ENCODE peak calls at places on chromosomes 11 and 22, in ten cellular contexts. One of them, this sample, is unnamed.

GRCh38 chr11:88552377-88553029 is 215.0 kb upstream of the CTSC start:
- DNase-seq in ovary: no peak
- DNase-seq in A549: peak; percentile 41
- DNase-seq in uterus: no peak
- DNase-seq in transverse colon: peak; percentile 42
- DNase-seq in body of pancreas: peak; percentile 16
- DNase-seq in H1: peak; percentile 72
- DNase-seq in prostate gland: no peak
- DNase-seq in HCT116: peak; percentile 48
- DNase-seq in spleen: peak; percentile 76
- DNase-seq in this sample: peak; percentile 61

GRCh38 chr11:124082371-124082770 is 32.9 kb upstream of the VWA5A start:
- DNase-seq in ovary: no peak
- DNase-seq in A549: no peak
- DNase-seq in uterus: no peak
- DNase-seq in transverse colon: no peak
- DNase-seq in body of pancreas: no peak
- DNase-seq in H1: no peak
- DNase-seq in prostate gland: no peak
- DNase-seq in HCT116: no peak
- DNase-seq in spleen: no peak
- DNase-seq in this sample: no peak

GRCh38 chr22:48594757-48595510 is 1232.7 kb downstream of the BRD1 start:
- DNase-seq in ovary: no peak
- DNase-seq in A549: no peak
- DNase-seq in uterus: no peak
- DNase-seq in transverse colon: no peak
- DNase-seq in body of pancreas: no peak
- DNase-seq in H1: no peak
- DNase-seq in prostate gland: no peak
- DNase-seq in HCT116: no peak
- DNase-seq in spleen: no peak
- DNase-seq in this sample: no peak

GRCh38 chr11:94656968-94657367 is 89.8 kb downstream of the PIWIL4 start:
- DNase-seq in ovary: no peak
- DNase-seq in A549: no peak
- DNase-seq in uterus: no peak
- DNase-seq in transverse colon: no peak
- DNase-seq in body of pancreas: no peak
- DNase-seq in H1: no peak
- DNase-seq in prostate gland: no peak
- DNase-seq in HCT116: no peak
- DNase-seq in spleen: no peak
- DNase-seq in this sample: no peak

GRCh38 chr11:69744435-69744834 is 30.7 kb downstream of the FGF4 start:
- DNase-seq in ovary: no peak
- DNase-seq in A549: no peak
- DNase-seq in uterus: no peak
- DNase-seq in transverse colon: no peak
- DNase-seq in body of pancreas: no peak
- DNase-seq in H1: no peak
- DNase-seq in prostate gland: no peak
- DNase-seq in HCT116: no peak
- DNase-seq in spleen: no peak
- DNase-seq in this sample: no peak

GRCh38 chr11:117062503-117062902 is 35.7 kb downstream of the SIK3 start:
- DNase-seq in ovary: no peak
- DNase-seq in A549: no peak
- DNase-seq in uterus: no peak
- DNase-seq in transverse colon: no peak
- DNase-seq in body of pancreas: no peak
- DNase-seq in H1: no peak
- DNase-seq in prostate gland: no peak
- DNase-seq in HCT116: no peak
- DNase-seq in spleen: no peak
- DNase-seq in this sample: no peak

GRCh38 chr22:44701824-44702478 is at the start of gene PRR5:
- DNase-seq in ovary: peak; percentile 86
- DNase-seq in A549: peak; percentile 33
- DNase-seq in uterus: peak; percentile 69
- DNase-seq in transverse colon: peak; percentile 84
- DNase-seq in body of pancreas: peak; percentile 85
- DNase-seq in H1: peak; percentile 81
- DNase-seq in prostate gland: peak; percentile 68
- DNase-seq in HCT116: peak; percentile 51
- DNase-seq in spleen: peak; percentile 97
- DNase-seq in this sample: peak; percentile 84

GRCh38 chr11:92451081-92451480 is 226.5 kb downstream of the FAT3 start:
- DNase-seq in ovary: no peak
- DNase-seq in A549: no peak
- DNase-seq in uterus: no peak
- DNase-seq in transverse colon: no peak
- DNase-seq in body of pancreas: no peak
- DNase-seq in H1: no peak
- DNase-seq in prostate gland: no peak
- DNase-seq in HCT116: no peak
- DNase-seq in spleen: no peak
- DNase-seq in this sample: no peak

GRCh38 chr11:1869427-1870325 is 16.8 kb downstream of the LSP1 start:
- DNase-seq in ovary: no peak
- DNase-seq in A549: peak; percentile 79
- DNase-seq in uterus: peak; percentile 64
- DNase-seq in transverse colon: no peak
- DNase-seq in body of pancreas: no peak
- DNase-seq in H1: no peak
- DNase-seq in prostate gland: no peak
- DNase-seq in HCT116: no peak
- DNase-seq in spleen: peak; percentile 84
- DNase-seq in this sample: no peak

GRCh38 chr11:3227568-3228444 is 4.4 kb downstream of the MRGPRE start:
- DNase-seq in ovary: no peak
- DNase-seq in A549: no peak
- DNase-seq in uterus: no peak
- DNase-seq in transverse colon: no peak
- DNase-seq in body of pancreas: no peak
- DNase-seq in H1: no peak
- DNase-seq in prostate gland: no peak
- DNase-seq in HCT116: no peak
- DNase-seq in spleen: peak; percentile 74
- DNase-seq in this sample: no peak
- TF ChIP-seq POLR2A in ovary: no peak
- TF ChIP-seq POLR2A in A549: no peak
- TF ChIP-seq POLR2A in uterus: no peak
- TF ChIP-seq POLR2A in transverse colon: no peak
- TF ChIP-seq POLR2A in body of pancreas: no peak
- TF ChIP-seq POLR2A in H1: no peak
- TF ChIP-seq POLR2A in prostate gland: no peak
- TF ChIP-seq POLR2A in HCT116: no peak
- TF ChIP-seq POLR2A in spleen: no peak
- TF ChIP-seq POLR2A in this sample: no peak

GRCh38 chr22:50536231-50536630 is 6.4 kb upstream of the TYMP start:
- DNase-seq in ovary: no peak
- DNase-seq in A549: no peak
- DNase-seq in uterus: no peak
- DNase-seq in transverse colon: no peak
- DNase-seq in body of pancreas: no peak
- DNase-seq in H1: no peak
- DNase-seq in prostate gland: no peak
- DNase-seq in HCT116: no peak
- DNase-seq in spleen: no peak
- DNase-seq in this sample: no peak

GRCh38 chr22:50532353-50532700 is 2.5 kb upstream of the TYMP start:
- DNase-seq in ovary: no peak
- DNase-seq in A549: no peak
- DNase-seq in uterus: no peak
- DNase-seq in transverse colon: peak; percentile 63
- DNase-seq in body of pancreas: no peak
- DNase-seq in H1: no peak
- DNase-seq in prostate gland: no peak
- DNase-seq in HCT116: no peak
- DNase-seq in spleen: no peak
- DNase-seq in this sample: no peak

GRCh38 chr22:50537765-50538164 is 7.9 kb upstream of the KLHDC7B start:
- DNase-seq in ovary: no peak
- DNase-seq in A549: no peak
- DNase-seq in uterus: no peak
- DNase-seq in transverse colon: no peak
- DNase-seq in body of pancreas: no peak
- DNase-seq in H1: no peak
- DNase-seq in prostate gland: no peak
- DNase-seq in HCT116: no peak
- DNase-seq in spleen: peak; percentile 64
- DNase-seq in this sample: no peak

GRCh38 chr22:50532824-50533344 is 3.1 kb upstream of the TYMP start:
- DNase-seq in ovary: no peak
- DNase-seq in A549: no peak
- DNase-seq in uterus: no peak
- DNase-seq in transverse colon: no peak
- DNase-seq in body of pancreas: no peak
- DNase-seq in H1: no peak
- DNase-seq in prostate gland: no peak
- DNase-seq in HCT116: no peak
- DNase-seq in spleen: peak; percentile 72
- DNase-seq in this sample: no peak

GRCh38 chr22:50535113-50535512 is 5.3 kb upstream of the TYMP start:
- DNase-seq in ovary: no peak
- DNase-seq in A549: no peak
- DNase-seq in uterus: no peak
- DNase-seq in transverse colon: no peak
- DNase-seq in body of pancreas: no peak
- DNase-seq in H1: no peak
- DNase-seq in prostate gland: no peak
- DNase-seq in HCT116: no peak
- DNase-seq in spleen: no peak
- DNase-seq in this sample: no peak
- H3K27ac ChIP-seq in ovary: no peak overlapping the region
- H3K27ac ChIP-seq in A549: no peak overlapping the region
- H3K27ac ChIP-seq in uterus: no peak overlapping the region
- H3K27ac ChIP-seq in transverse colon: peak overlapping the region; percentile 16
- H3K27ac ChIP-seq in body of pancreas: no peak overlapping the region
- H3K27ac ChIP-seq in H1: no peak overlapping the region
- H3K27ac ChIP-seq in prostate gland: no peak overlapping the region
- H3K27ac ChIP-seq in HCT116: no peak overlapping the region
- H3K27ac ChIP-seq in spleen: peak overlapping the region; percentile 99
- H3K27ac ChIP-seq in this sample: no peak overlapping the region

DNA sequence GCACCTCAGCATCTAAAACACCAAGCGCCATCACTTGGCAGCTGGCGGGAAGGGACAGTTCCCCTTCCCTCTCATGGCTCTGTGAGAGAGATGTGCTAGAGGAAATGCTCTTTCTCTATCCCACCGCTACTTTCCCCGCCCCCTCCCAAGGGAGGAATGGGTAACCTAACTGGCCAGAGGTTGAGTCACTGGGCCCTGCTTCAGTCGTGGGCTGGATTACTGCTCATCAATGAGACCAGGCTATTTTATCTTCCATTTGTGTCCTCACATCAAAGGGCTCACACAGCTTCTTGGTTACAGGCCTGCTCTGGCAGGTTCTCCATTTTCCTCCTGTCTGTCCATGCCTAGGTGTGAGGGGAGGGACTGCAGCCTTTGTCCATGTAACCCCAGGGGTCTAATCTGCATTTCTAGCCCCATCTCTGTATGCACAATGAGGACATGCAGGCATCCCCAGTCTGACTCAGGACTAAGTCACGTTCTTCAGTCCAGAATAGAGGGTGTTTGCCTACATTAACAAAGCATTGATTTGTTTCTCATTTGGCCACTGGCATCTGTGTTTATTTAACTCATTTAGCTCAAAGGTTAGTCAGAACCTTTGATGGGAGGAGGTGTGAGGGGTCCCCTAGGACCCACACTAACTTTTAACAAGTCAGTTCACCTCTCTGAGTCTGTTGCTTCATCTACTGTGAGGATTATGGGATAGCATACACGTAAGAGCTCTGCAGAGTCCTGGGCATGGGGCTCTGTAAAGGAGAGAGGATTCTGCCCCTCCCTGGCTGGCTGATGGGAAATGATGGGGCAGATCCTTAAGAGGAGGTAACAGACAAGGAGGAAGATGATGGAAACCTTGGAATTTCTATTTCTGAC is 99.1 kb downstream of the XRRA1 start:
- DNase-seq in ovary: no peak
- DNase-seq in A549: no peak
- DNase-seq in uterus: no peak
- DNase-seq in transverse colon: no peak
- DNase-seq in body of pancreas: peak; percentile 18
- DNase-seq in H1: peak; percentile 62
- DNase-seq in prostate gland: no peak
- DNase-seq in HCT116: no peak
- DNase-seq in spleen: no peak
- DNase-seq in this sample: no peak
- TF ChIP-seq POLR2A in ovary: no peak
- TF ChIP-seq POLR2A in A549: no peak
- TF ChIP-seq POLR2A in uterus: no peak
- TF ChIP-seq POLR2A in transverse colon: no peak
- TF ChIP-seq POLR2A in body of pancreas: no peak
- TF ChIP-seq POLR2A in H1: no peak
- TF ChIP-seq POLR2A in prostate gland: no peak
- TF ChIP-seq POLR2A in HCT116: no peak
- TF ChIP-seq POLR2A in spleen: no peak
- TF ChIP-seq POLR2A in this sample: no peak

GRCh38 chr22:46103664-46104063 is 46.7 kb upstream of the PPARA start:
- DNase-seq in ovary: no peak
- DNase-seq in A549: no peak
- DNase-seq in uterus: no peak
- DNase-seq in transverse colon: no peak
- DNase-seq in body of pancreas: no peak
- DNase-seq in H1: no peak
- DNase-seq in prostate gland: no peak
- DNase-seq in HCT116: no peak
- DNase-seq in spleen: no peak
- DNase-seq in this sample: no peak

GRCh38 chr22:46104170-46104880 is 46.0 kb upstream of the PPARA start:
- DNase-seq in ovary: peak; percentile 85
- DNase-seq in A549: no peak
- DNase-seq in uterus: no peak
- DNase-seq in transverse colon: no peak
- DNase-seq in body of pancreas: peak; percentile 87
- DNase-seq in H1: no peak
- DNase-seq in prostate gland: no peak
- DNase-seq in HCT116: no peak
- DNase-seq in spleen: peak; percentile 89
- DNase-seq in this sample: peak; percentile 84

GRCh38 chr22:46102752-46103151 is 47.6 kb upstream of the PPARA start:
- DNase-seq in ovary: no peak
- DNase-seq in A549: no peak
- DNase-seq in uterus: no peak
- DNase-seq in transverse colon: no peak
- DNase-seq in body of pancreas: peak; percentile 41
- DNase-seq in H1: no peak
- DNase-seq in prostate gland: no peak
- DNase-seq in HCT116: no peak
- DNase-seq in spleen: no peak
- DNase-seq in this sample: peak; percentile 42

GRCh38 chr22:46102159-46102558 is 48.2 kb upstream of the PPARA start:
- DNase-seq in ovary: no peak
- DNase-seq in A549: no peak
- DNase-seq in uterus: no peak
- DNase-seq in transverse colon: no peak
- DNase-seq in body of pancreas: no peak
- DNase-seq in H1: no peak
- DNase-seq in prostate gland: no peak
- DNase-seq in HCT116: no peak
- DNase-seq in spleen: no peak
- DNase-seq in this sample: no peak

GRCh38 chr22:46103181-46103580 is 47.1 kb upstream of the PPARA start:
- DNase-seq in ovary: no peak
- DNase-seq in A549: no peak
- DNase-seq in uterus: no peak
- DNase-seq in transverse colon: no peak
- DNase-seq in body of pancreas: no peak
- DNase-seq in H1: no peak
- DNase-seq in prostate gland: no peak
- DNase-seq in HCT116: no peak
- DNase-seq in spleen: no peak
- DNase-seq in this sample: no peak
- H3K27ac ChIP-seq in ovary: peak overlapping the region; percentile 88
- H3K27ac ChIP-seq in A549: peak overlapping the region; percentile 93
- H3K27ac ChIP-seq in uterus: peak overlapping the region; percentile 87
- H3K27ac ChIP-seq in transverse colon: peak overlapping the region; percentile 75
- H3K27ac ChIP-seq in body of pancreas: peak overlapping the region; percentile 96
- H3K27ac ChIP-seq in H1: no peak overlapping the region
- H3K27ac ChIP-seq in prostate gland: peak overlapping the region; percentile 91
- H3K27ac ChIP-seq in HCT116: no peak overlapping the region
- H3K27ac ChIP-seq in spleen: peak overlapping the region; percentile 98
- H3K27ac ChIP-seq in this sample: peak overlapping the region; percentile 95